ENCODE peak calls at places on chromosomes 1 and 21, in eight cellular contexts. One of them, this sample, is unnamed.

GRCh38 chr1:246428542-246429308 is 78.4 kb downstream of the SMYD3 start:
- DNase-seq in substantia nigra: peak
- DNase-seq in epithelial cell of esophagus: peak
- DNase-seq in 8988T: no peak
- DNase-seq in PC-9: no peak
- DNase-seq in left ventricle myocardium inferior: no peak
- DNase-seq in activated T-cell treated with anti-CD3 and anti-CD28 coated beads, Interleukin-2, amount 50 U/mL, for 4 hours: no peak
- DNase-seq in NCI-H2081: no peak
- DNase-seq in this sample: no peak

GRCh38 chr1:9687876-9688582 is 36.5 kb downstream of the PIK3CD start:
- DNase-seq in substantia nigra: no peak
- DNase-seq in epithelial cell of esophagus: peak
- DNase-seq in 8988T: no peak
- DNase-seq in PC-9: no peak
- DNase-seq in left ventricle myocardium inferior: no peak
- DNase-seq in activated T-cell treated with anti-CD3 and anti-CD28 coated beads, Interleukin-2, amount 50 U/mL, for 4 hours: no peak
- DNase-seq in NCI-H2081: peak
- DNase-seq in this sample: no peak

GRCh38 chr1:43303477-43304286 is 2.9 kb downstream of the TIE1 start:
- DNase-seq in substantia nigra: no peak
- DNase-seq in epithelial cell of esophagus: no peak
- DNase-seq in 8988T: no peak
- DNase-seq in PC-9: no peak
- DNase-seq in left ventricle myocardium inferior: no peak
- DNase-seq in activated T-cell treated with anti-CD3 and anti-CD28 coated beads, Interleukin-2, amount 50 U/mL, for 4 hours: no peak
- DNase-seq in NCI-H2081: no peak
- DNase-seq in this sample: no peak

GRCh38 chr1:94094466-94095111 is 26.4 kb downstream of the ABCA4 start:
- DNase-seq in substantia nigra: peak
- DNase-seq in epithelial cell of esophagus: no peak
- DNase-seq in 8988T: no peak
- DNase-seq in PC-9: no peak
- DNase-seq in left ventricle myocardium inferior: peak
- DNase-seq in activated T-cell treated with anti-CD3 and anti-CD28 coated beads, Interleukin-2, amount 50 U/mL, for 4 hours: no peak
- DNase-seq in NCI-H2081: no peak
- DNase-seq in this sample: no peak

GRCh38 chr21:41726058-41726558 is 40.7 kb downstream of the RIPK4 start:
- DNase-seq in substantia nigra: no peak
- DNase-seq in epithelial cell of esophagus: no peak
- DNase-seq in 8988T: no peak
- DNase-seq in PC-9: no peak
- DNase-seq in left ventricle myocardium inferior: no peak
- DNase-seq in activated T-cell treated with anti-CD3 and anti-CD28 coated beads, Interleukin-2, amount 50 U/mL, for 4 hours: no peak
- DNase-seq in NCI-H2081: no peak
- DNase-seq in this sample: no peak

GRCh38 chr1:178727014-178727895 is 2.2 kb downstream of the RALGPS2 start:
- DNase-seq in substantia nigra: no peak
- DNase-seq in epithelial cell of esophagus: peak
- DNase-seq in 8988T: no peak
- DNase-seq in PC-9: peak
- DNase-seq in left ventricle myocardium inferior: no peak
- DNase-seq in activated T-cell treated with anti-CD3 and anti-CD28 coated beads, Interleukin-2, amount 50 U/mL, for 4 hours: no peak
- DNase-seq in NCI-H2081: no peak
- DNase-seq in this sample: peak

GRCh38 chr1:150498342-150498741 is 9.6 kb upstream of the ECM1 start:
- DNase-seq in substantia nigra: no peak
- DNase-seq in epithelial cell of esophagus: no peak
- DNase-seq in 8988T: no peak
- DNase-seq in PC-9: no peak
- DNase-seq in left ventricle myocardium inferior: no peak
- DNase-seq in activated T-cell treated with anti-CD3 and anti-CD28 coated beads, Interleukin-2, amount 50 U/mL, for 4 hours: no peak
- DNase-seq in NCI-H2081: no peak
- DNase-seq in this sample: no peak

GRCh38 chr1:215665212-215665611 is 98.1 kb downstream of the KCTD3 start:
- DNase-seq in substantia nigra: no peak
- DNase-seq in epithelial cell of esophagus: peak
- DNase-seq in 8988T: no peak
- DNase-seq in PC-9: no peak
- DNase-seq in left ventricle myocardium inferior: no peak
- DNase-seq in activated T-cell treated with anti-CD3 and anti-CD28 coated beads, Interleukin-2, amount 50 U/mL, for 4 hours: no peak
- DNase-seq in NCI-H2081: no peak
- DNase-seq in this sample: no peak

GRCh38 chr1:103256490-103256889 is 148.2 kb upstream of the COL11A1 start:
- DNase-seq in substantia nigra: no peak
- DNase-seq in epithelial cell of esophagus: peak
- DNase-seq in 8988T: no peak
- DNase-seq in PC-9: no peak
- DNase-seq in left ventricle myocardium inferior: no peak
- DNase-seq in activated T-cell treated with anti-CD3 and anti-CD28 coated beads, Interleukin-2, amount 50 U/mL, for 4 hours: no peak
- DNase-seq in NCI-H2081: no peak
- DNase-seq in this sample: no peak

GRCh38 chr1:243269461-243269801 is 13.6 kb downstream of the SDCCAG8 start:
- DNase-seq in substantia nigra: no peak
- DNase-seq in epithelial cell of esophagus: no peak
- DNase-seq in 8988T: no peak
- DNase-seq in PC-9: no peak
- DNase-seq in left ventricle myocardium inferior: no peak
- DNase-seq in activated T-cell treated with anti-CD3 and anti-CD28 coated beads, Interleukin-2, amount 50 U/mL, for 4 hours: no peak
- DNase-seq in NCI-H2081: no peak
- DNase-seq in this sample: peak

GRCh38 chr1:182917386-182917785 is 35.6 kb downstream of the SHCBP1L start:
- DNase-seq in substantia nigra: no peak
- DNase-seq in epithelial cell of esophagus: no peak
- DNase-seq in 8988T: no peak
- DNase-seq in PC-9: no peak
- DNase-seq in left ventricle myocardium inferior: no peak
- DNase-seq in activated T-cell treated with anti-CD3 and anti-CD28 coated beads, Interleukin-2, amount 50 U/mL, for 4 hours: no peak
- DNase-seq in NCI-H2081: no peak
- DNase-seq in this sample: no peak

GRCh38 chr1:1021860-1022259 is 1.9 kb downstream of the AGRN start:
- DNase-seq in substantia nigra: no peak
- DNase-seq in epithelial cell of esophagus: peak
- DNase-seq in 8988T: no peak
- DNase-seq in PC-9: peak
- DNase-seq in left ventricle myocardium inferior: no peak
- DNase-seq in activated T-cell treated with anti-CD3 and anti-CD28 coated beads, Interleukin-2, amount 50 U/mL, for 4 hours: no peak
- DNase-seq in NCI-H2081: no peak
- DNase-seq in this sample: peak

GRCh38 chr1:147109041-147109440 is 63.2 kb downstream of the PRKAB2 start:
- DNase-seq in substantia nigra: no peak
- DNase-seq in epithelial cell of esophagus: no peak
- DNase-seq in 8988T: no peak
- DNase-seq in PC-9: no peak
- DNase-seq in left ventricle myocardium inferior: no peak
- DNase-seq in activated T-cell treated with anti-CD3 and anti-CD28 coated beads, Interleukin-2, amount 50 U/mL, for 4 hours: no peak
- DNase-seq in NCI-H2081: no peak
- DNase-seq in this sample: no peak

GRCh38 chr1:18198240-18198639 is 90.6 kb downstream of the IGSF21 start:
- DNase-seq in substantia nigra: no peak
- DNase-seq in epithelial cell of esophagus: no peak
- DNase-seq in 8988T: no peak
- DNase-seq in PC-9: no peak
- DNase-seq in left ventricle myocardium inferior: no peak
- DNase-seq in activated T-cell treated with anti-CD3 and anti-CD28 coated beads, Interleukin-2, amount 50 U/mL, for 4 hours: no peak
- DNase-seq in NCI-H2081: no peak
- DNase-seq in this sample: no peak

GRCh38 chr1:96041470-96041869 is 680.1 kb upstream of the PTBP2 start:
- DNase-seq in substantia nigra: no peak
- DNase-seq in epithelial cell of esophagus: no peak
- DNase-seq in 8988T: no peak
- DNase-seq in PC-9: no peak
- DNase-seq in left ventricle myocardium inferior: no peak
- DNase-seq in activated T-cell treated with anti-CD3 and anti-CD28 coated beads, Interleukin-2, amount 50 U/mL, for 4 hours: no peak
- DNase-seq in NCI-H2081: no peak
- DNase-seq in this sample: no peak

GRCh38 chr1:40059960-40060337 is 19.4 kb downstream of the CAP1 start:
- DNase-seq in substantia nigra: no peak
- DNase-seq in epithelial cell of esophagus: no peak
- DNase-seq in 8988T: no peak
- DNase-seq in PC-9: no peak
- DNase-seq in left ventricle myocardium inferior: no peak
- DNase-seq in activated T-cell treated with anti-CD3 and anti-CD28 coated beads, Interleukin-2, amount 50 U/mL, for 4 hours: no peak
- DNase-seq in NCI-H2081: no peak
- DNase-seq in this sample: no peak

GRCh38 chr1:113007706-113008364 is 51.8 kb upstream of the SLC16A1 start:
- DNase-seq in substantia nigra: no peak
- DNase-seq in epithelial cell of esophagus: peak
- DNase-seq in 8988T: no peak
- DNase-seq in PC-9: peak
- DNase-seq in left ventricle myocardium inferior: no peak
- DNase-seq in activated T-cell treated with anti-CD3 and anti-CD28 coated beads, Interleukin-2, amount 50 U/mL, for 4 hours: no peak
- DNase-seq in NCI-H2081: no peak
- DNase-seq in this sample: no peak

GRCh38 chr1:1181938-1182410 is 8.3 kb downstream of the TTLL10 start:
- DNase-seq in substantia nigra: no peak
- DNase-seq in epithelial cell of esophagus: no peak
- DNase-seq in 8988T: no peak
- DNase-seq in PC-9: no peak
- DNase-seq in left ventricle myocardium inferior: peak
- DNase-seq in activated T-cell treated with anti-CD3 and anti-CD28 coated beads, Interleukin-2, amount 50 U/mL, for 4 hours: no peak
- DNase-seq in NCI-H2081: no peak
- DNase-seq in this sample: no peak

GRCh38 chr1:156076609-156077429 is 5.4 kb downstream of the MEX3A start:
- DNase-seq in substantia nigra: no peak
- DNase-seq in epithelial cell of esophagus: no peak
- DNase-seq in 8988T: no peak
- DNase-seq in PC-9: no peak
- DNase-seq in left ventricle myocardium inferior: peak
- DNase-seq in activated T-cell treated with anti-CD3 and anti-CD28 coated beads, Interleukin-2, amount 50 U/mL, for 4 hours: no peak
- DNase-seq in NCI-H2081: no peak
- DNase-seq in this sample: no peak

GRCh38 chr1:218711884-218712674 is 366.9 kb downstream of the TGFB2 start:
- DNase-seq in substantia nigra: no peak
- DNase-seq in epithelial cell of esophagus: peak
- DNase-seq in 8988T: no peak
- DNase-seq in PC-9: no peak
- DNase-seq in left ventricle myocardium inferior: no peak
- DNase-seq in activated T-cell treated with anti-CD3 and anti-CD28 coated beads, Interleukin-2, amount 50 U/mL, for 4 hours: no peak
- DNase-seq in NCI-H2081: no peak
- DNase-seq in this sample: no peak

GRCh38 chr1:185517808-185518419 is 200.9 kb upstream of the IVNS1ABP start:
- DNase-seq in substantia nigra: no peak
- DNase-seq in epithelial cell of esophagus: no peak
- DNase-seq in 8988T: no peak
- DNase-seq in PC-9: no peak
- DNase-seq in left ventricle myocardium inferior: no peak
- DNase-seq in activated T-cell treated with anti-CD3 and anti-CD28 coated beads, Interleukin-2, amount 50 U/mL, for 4 hours: no peak
- DNase-seq in NCI-H2081: no peak
- DNase-seq in this sample: no peak

GRCh38 chr1:155320252-155320651 is 442 bp upstream of the RUSC1 start:
- DNase-seq in substantia nigra: no peak
- DNase-seq in epithelial cell of esophagus: peak
- DNase-seq in 8988T: no peak
- DNase-seq in PC-9: no peak
- DNase-seq in left ventricle myocardium inferior: no peak
- DNase-seq in activated T-cell treated with anti-CD3 and anti-CD28 coated beads, Interleukin-2, amount 50 U/mL, for 4 hours: no peak
- DNase-seq in NCI-H2081: no peak
- DNase-seq in this sample: no peak

GRCh38 chr1:242710847-242711246 is 186.3 kb upstream of the PLD5 start:
- DNase-seq in substantia nigra: no peak
- DNase-seq in epithelial cell of esophagus: no peak
- DNase-seq in 8988T: no peak
- DNase-seq in PC-9: no peak
- DNase-seq in left ventricle myocardium inferior: no peak
- DNase-seq in activated T-cell treated with anti-CD3 and anti-CD28 coated beads, Interleukin-2, amount 50 U/mL, for 4 hours: no peak
- DNase-seq in NCI-H2081: no peak
- DNase-seq in this sample: no peak

GRCh38 chr1:157958280-157958679 is 35.2 kb upstream of the KIRREL1 start:
- DNase-seq in substantia nigra: no peak
- DNase-seq in epithelial cell of esophagus: no peak
- DNase-seq in 8988T: no peak
- DNase-seq in PC-9: no peak
- DNase-seq in left ventricle myocardium inferior: no peak
- DNase-seq in activated T-cell treated with anti-CD3 and anti-CD28 coated beads, Interleukin-2, amount 50 U/mL, for 4 hours: no peak
- DNase-seq in NCI-H2081: no peak
- DNase-seq in this sample: no peak

GRCh38 chr21:23245231-23245630 is 2247.0 kb downstream of the NCAM2 start:
- DNase-seq in substantia nigra: no peak
- DNase-seq in epithelial cell of esophagus: no peak
- DNase-seq in 8988T: no peak
- DNase-seq in PC-9: no peak
- DNase-seq in left ventricle myocardium inferior: no peak
- DNase-seq in activated T-cell treated with anti-CD3 and anti-CD28 coated beads, Interleukin-2, amount 50 U/mL, for 4 hours: no peak
- DNase-seq in NCI-H2081: no peak
- DNase-seq in this sample: no peak

GRCh38 chr1:93670141-93670540 is 11.5 kb downstream of the BCAR3 start:
- DNase-seq in substantia nigra: peak
- DNase-seq in epithelial cell of esophagus: peak
- DNase-seq in 8988T: no peak
- DNase-seq in PC-9: peak
- DNase-seq in left ventricle myocardium inferior: peak
- DNase-seq in activated T-cell treated with anti-CD3 and anti-CD28 coated beads, Interleukin-2, amount 50 U/mL, for 4 hours: no peak
- DNase-seq in NCI-H2081: no peak
- DNase-seq in this sample: peak

GRCh38 chr1:219415915-219416314 is 197.0 kb downstream of the ZC3H11B start:
- DNase-seq in substantia nigra: no peak
- DNase-seq in epithelial cell of esophagus: no peak
- DNase-seq in 8988T: no peak
- DNase-seq in PC-9: no peak
- DNase-seq in left ventricle myocardium inferior: no peak
- DNase-seq in activated T-cell treated with anti-CD3 and anti-CD28 coated beads, Interleukin-2, amount 50 U/mL, for 4 hours: no peak
- DNase-seq in NCI-H2081: no peak
- DNase-seq in this sample: no peak

GRCh38 chr1:196440711-196441110 is 167.5 kb downstream of the KCNT2 start:
- DNase-seq in substantia nigra: no peak
- DNase-seq in epithelial cell of esophagus: no peak
- DNase-seq in 8988T: no peak
- DNase-seq in PC-9: no peak
- DNase-seq in left ventricle myocardium inferior: no peak
- DNase-seq in activated T-cell treated with anti-CD3 and anti-CD28 coated beads, Interleukin-2, amount 50 U/mL, for 4 hours: no peak
- DNase-seq in NCI-H2081: no peak
- DNase-seq in this sample: no peak

GRCh38 chr1:27513958-27514357 is 24.0 kb upstream of the WASF2 start:
- DNase-seq in substantia nigra: peak
- DNase-seq in epithelial cell of esophagus: no peak
- DNase-seq in 8988T: no peak
- DNase-seq in PC-9: no peak
- DNase-seq in left ventricle myocardium inferior: peak
- DNase-seq in activated T-cell treated with anti-CD3 and anti-CD28 coated beads, Interleukin-2, amount 50 U/mL, for 4 hours: no peak
- DNase-seq in NCI-H2081: no peak
- DNase-seq in this sample: no peak

GRCh38 chr1:51189421-51190073 is 46.5 kb upstream of the RNF11 start:
- DNase-seq in substantia nigra: peak
- DNase-seq in epithelial cell of esophagus: peak
- DNase-seq in 8988T: no peak
- DNase-seq in PC-9: peak
- DNase-seq in left ventricle myocardium inferior: no peak
- DNase-seq in activated T-cell treated with anti-CD3 and anti-CD28 coated beads, Interleukin-2, amount 50 U/mL, for 4 hours: peak
- DNase-seq in NCI-H2081: peak
- DNase-seq in this sample: peak

GRCh38 chr1:109802901-109803561 is 39.3 kb upstream of the EPS8L3 start:
- DNase-seq in substantia nigra: peak
- DNase-seq in epithelial cell of esophagus: no peak
- DNase-seq in 8988T: no peak
- DNase-seq in PC-9: no peak
- DNase-seq in left ventricle myocardium inferior: no peak
- DNase-seq in activated T-cell treated with anti-CD3 and anti-CD28 coated beads, Interleukin-2, amount 50 U/mL, for 4 hours: no peak
- DNase-seq in NCI-H2081: no peak
- DNase-seq in this sample: no peak

GRCh38 chr1:212037900-212038299 is 2.4 kb downstream of the DTL start:
- DNase-seq in substantia nigra: no peak
- DNase-seq in epithelial cell of esophagus: peak
- DNase-seq in 8988T: no peak
- DNase-seq in PC-9: no peak
- DNase-seq in left ventricle myocardium inferior: no peak
- DNase-seq in activated T-cell treated with anti-CD3 and anti-CD28 coated beads, Interleukin-2, amount 50 U/mL, for 4 hours: no peak
- DNase-seq in NCI-H2081: no peak
- DNase-seq in this sample: no peak

GRCh38 chr21:28632718-28633408 is 359.8 kb downstream of the LTN1 start:
- DNase-seq in substantia nigra: no peak
- DNase-seq in epithelial cell of esophagus: peak
- DNase-seq in 8988T: no peak
- DNase-seq in PC-9: no peak
- DNase-seq in left ventricle myocardium inferior: no peak
- DNase-seq in activated T-cell treated with anti-CD3 and anti-CD28 coated beads, Interleukin-2, amount 50 U/mL, for 4 hours: no peak
- DNase-seq in NCI-H2081: no peak
- DNase-seq in this sample: no peak

GRCh38 chr1:162904579-162904978 is 43.6 kb upstream of the CCDC190 start:
- DNase-seq in substantia nigra: no peak
- DNase-seq in epithelial cell of esophagus: no peak
- DNase-seq in 8988T: no peak
- DNase-seq in PC-9: no peak
- DNase-seq in left ventricle myocardium inferior: no peak
- DNase-seq in activated T-cell treated with anti-CD3 and anti-CD28 coated beads, Interleukin-2, amount 50 U/mL, for 4 hours: no peak
- DNase-seq in NCI-H2081: peak
- DNase-seq in this sample: no peak